ENCODE peak calls at places on chromosomes 16 and 17, in ten cellular contexts. L, J, G, N, V, I, S, Y, T and M are unnamed samples.

GRCh38 chr16:68719993-68720489 is 17.1 kb upstream of the CDH1 start:
- DNase-seq in L (no peak), J (peak), G (no peak), N (no peak), V (no peak), I (no peak), S (no peak), Y (no peak), T (no peak), M (no peak)

GRCh38 chr16:1770328-1771071 is 843 bp downstream of the NME3 start:
- DNase-seq in L (no peak), J (no peak), G (peak), N (peak), V (peak), I (peak), S (peak), Y (peak), T (no peak), M (peak)

GRCh38 chr16:12601290-12601900 is 202.3 kb downstream of the CPPED1 start:
- DNase-seq in L (no peak), J (no peak), G (no peak), N (no peak), V (no peak), I (no peak), S (no peak), Y (no peak), T (no peak), M (no peak)

GRCh38 chr16:2019500-2019899 is at the start of gene NPW:
- DNase-seq in L (no peak), J (no peak), G (no peak), N (no peak), V (no peak), I (no peak), S (no peak), Y (no peak), T (no peak), M (peak)

GRCh38 chr17:30271102-30271501 is 20.6 kb downstream of the BLMH start:
- DNase-seq in L (no peak), J (no peak), G (no peak), N (no peak), V (peak), I (no peak), S (no peak), Y (peak), T (no peak), M (no peak)

GRCh38 chr17:7133424-7133823 is 18.8 kb upstream of the ASGR2 start:
- DNase-seq in L (no peak), J (peak), G (peak), N (peak), V (no peak), I (peak), S (no peak), Y (peak), T (no peak), M (no peak)

GRCh38 chr17:42178817-42179216 is 2.1 kb downstream of the KCNH4 start:
- DNase-seq in L (no peak), J (no peak), G (no peak), N (no peak), V (no peak), I (no peak), S (no peak), Y (no peak), T (no peak), M (no peak)

GRCh38 chr17:51029142-51029541 is 91.5 kb downstream of the SPAG9 start:
- DNase-seq in L (no peak), J (no peak), G (no peak), N (no peak), V (no peak), I (no peak), S (no peak), Y (no peak), T (no peak), M (no peak)

GRCh38 chr16:3674513-3675295 is 20.2 kb downstream of the DNASE1 start:
- DNase-seq in L (no peak), J (no peak), G (no peak), N (no peak), V (no peak), I (no peak), S (no peak), Y (no peak), T (no peak), M (peak)

GRCh38 chr16:48448799-48449481 is 63.7 kb upstream of the SIAH1 start:
- DNase-seq in L (no peak), J (no peak), G (no peak), N (no peak), V (no peak), I (no peak), S (no peak), Y (no peak), T (no peak), M (no peak)

GRCh38 chr17:1976000-1976682 is 49.0 kb downstream of the RTN4RL1 start:
- DNase-seq in L (no peak), J (no peak), G (no peak), N (no peak), V (no peak), I (no peak), S (no peak), Y (no peak), T (no peak), M (no peak)

GRCh38 chr16:20359997-20360396 is 7.5 kb upstream of the UMOD start:
- DNase-seq in L (no peak), J (no peak), G (no peak), N (no peak), V (no peak), I (peak), S (no peak), Y (no peak), T (no peak), M (no peak)

DNA sequence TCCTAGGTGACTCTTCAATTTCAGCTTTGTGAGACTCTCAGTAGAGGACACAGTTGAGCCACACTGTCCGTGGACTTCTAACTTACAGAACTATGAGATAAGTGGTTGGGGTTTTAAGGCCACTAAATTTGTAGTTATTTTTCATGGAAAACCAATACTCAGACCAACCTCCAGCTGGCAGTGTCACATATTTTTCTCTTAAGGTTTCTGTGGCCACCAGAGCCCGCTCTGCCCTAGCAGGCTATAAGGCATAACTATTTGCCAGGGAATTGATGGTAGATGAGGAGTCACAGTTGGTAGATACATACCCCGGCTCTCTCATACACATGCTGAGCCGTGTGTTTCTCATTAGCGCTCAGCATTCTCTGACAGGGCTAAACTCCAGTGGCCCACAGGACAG is 336.8 kb upstream of the MON1B start:
- DNase-seq in L (no peak), J (no peak), G (no peak), N (peak), V (no peak), I (peak), S (no peak), Y (peak), T (no peak), M (no peak)
- TF ChIP-seq CTCF in L (no peak), J (no peak), G (no peak), N (peak), V (peak), I (peak), S (no peak), Y (peak), T (no peak), M (no peak)

GRCh38 chr17:43211480-43212402 is at the start of gene TMEM106A:
- DNase-seq in L (peak), J (peak), G (peak), N (peak), V (peak), I (peak), S (peak), Y (peak), T (peak), M (peak)
- TF ChIP-seq CTCF in L (peak), J (peak), G (peak), N (peak), V (peak), I (no peak), S (no peak), Y (no peak), T (peak), M (no peak)

DNA sequence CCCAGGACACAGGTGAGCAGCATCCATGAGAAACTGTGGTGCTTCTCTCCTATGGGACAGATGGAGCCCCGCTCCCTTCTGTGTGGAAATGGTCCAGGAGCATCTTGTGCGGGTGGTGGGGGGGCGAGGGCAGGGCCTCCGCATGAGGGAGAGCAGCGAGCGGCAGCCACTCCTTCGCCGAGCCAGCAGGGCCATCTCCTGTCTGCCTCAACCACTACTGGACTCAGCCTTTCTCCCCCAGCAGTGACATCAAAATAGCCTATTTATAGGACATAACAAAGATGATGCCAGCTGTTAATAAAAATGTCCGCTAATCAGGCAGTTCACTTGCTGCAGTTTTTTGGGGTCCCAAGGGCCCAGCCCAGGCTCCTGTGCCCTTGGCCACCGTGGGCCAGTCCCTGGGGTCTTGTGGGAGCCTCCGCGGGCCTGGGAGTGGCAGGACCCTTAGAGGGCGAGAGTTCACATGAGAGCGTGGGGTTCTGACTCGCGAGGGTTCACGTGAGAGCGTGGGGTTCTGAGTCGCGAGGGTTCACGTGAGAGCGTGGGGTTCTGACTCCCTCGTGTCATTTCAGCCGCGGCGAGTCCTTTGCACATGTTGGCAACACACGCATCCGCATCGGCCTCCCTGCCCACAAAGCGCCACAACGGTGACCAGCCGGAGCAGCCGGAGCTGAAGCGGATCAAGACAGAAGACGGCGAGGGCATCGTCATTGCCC is 47.4 kb downstream of the WDR45B start:
- DNase-seq in L (no peak), J (no peak), G (no peak), N (no peak), V (no peak), I (no peak), S (no peak), Y (no peak), T (no peak), M (no peak)
- TF ChIP-seq CTCF in L (no peak), J (no peak), G (no peak), N (no peak), V (no peak), I (no peak), S (no peak), Y (no peak), T (no peak), M (no peak)

DNA sequence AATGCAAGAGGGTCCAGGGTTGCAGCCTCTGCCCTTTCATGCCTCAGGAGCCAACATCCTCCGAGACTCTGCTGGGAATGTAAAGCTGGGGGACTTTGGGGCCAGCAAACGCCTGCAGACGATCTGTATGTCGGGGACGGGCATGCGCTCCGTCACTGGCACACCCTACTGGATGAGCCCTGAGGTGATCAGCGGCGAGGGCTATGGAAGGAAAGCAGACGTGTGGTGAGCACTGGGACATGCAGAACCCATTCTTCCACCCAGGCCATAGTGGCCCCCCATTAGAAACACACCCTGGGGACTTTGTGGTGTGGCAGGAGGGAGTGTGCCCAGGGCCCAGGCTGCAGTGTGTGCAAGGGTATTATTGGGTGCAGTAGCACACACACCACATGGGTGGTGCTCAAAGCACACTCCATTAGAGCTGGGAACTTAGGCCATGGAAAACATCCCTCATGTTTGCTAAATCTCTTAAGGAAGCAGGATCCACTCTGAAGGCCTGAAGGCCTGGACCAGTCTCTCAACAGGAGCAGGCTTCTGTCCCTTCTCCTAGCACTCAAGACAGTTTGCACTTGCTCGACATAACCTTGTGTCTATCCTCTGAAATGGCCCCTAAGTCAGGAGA is 7.6 kb downstream of the LIMD2 start:
- DNase-seq in L (no peak), J (no peak), G (no peak), N (no peak), V (no peak), I (no peak), S (no peak), Y (peak), T (no peak), M (no peak)
- TF ChIP-seq CTCF in L (no peak), J (no peak), G (no peak), N (no peak), V (no peak), I (no peak), S (no peak), Y (no peak), T (no peak), M (no peak)

DNA sequence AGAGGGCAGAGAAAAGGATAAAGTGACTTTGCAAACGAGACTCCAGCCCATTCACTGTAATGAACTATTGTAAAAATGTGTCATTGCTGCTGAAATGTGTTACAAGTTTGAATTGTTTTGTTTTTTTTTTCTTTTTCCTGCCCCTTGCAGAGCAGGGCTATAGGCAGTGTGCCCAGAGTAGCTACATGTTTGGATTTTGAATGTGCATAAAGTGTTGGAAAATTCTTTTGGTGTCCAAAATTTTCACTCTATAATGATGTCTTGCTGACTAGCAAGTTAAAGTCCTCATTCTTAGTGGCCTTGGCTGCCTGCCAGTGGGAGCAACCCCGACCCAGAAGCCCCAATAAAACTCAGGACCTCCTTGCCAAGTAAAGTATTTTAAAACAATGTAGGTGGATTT is 66.5 kb downstream of the IGF2BP1 start:
- DNase-seq in L (no peak), J (no peak), G (no peak), N (peak), V (no peak), I (no peak), S (no peak), Y (no peak), T (no peak), M (no peak)
- TF ChIP-seq CTCF in L (no peak), J (no peak), G (no peak), N (no peak), V (no peak), I (no peak), S (no peak), Y (no peak), T (no peak), M (no peak)

DNA sequence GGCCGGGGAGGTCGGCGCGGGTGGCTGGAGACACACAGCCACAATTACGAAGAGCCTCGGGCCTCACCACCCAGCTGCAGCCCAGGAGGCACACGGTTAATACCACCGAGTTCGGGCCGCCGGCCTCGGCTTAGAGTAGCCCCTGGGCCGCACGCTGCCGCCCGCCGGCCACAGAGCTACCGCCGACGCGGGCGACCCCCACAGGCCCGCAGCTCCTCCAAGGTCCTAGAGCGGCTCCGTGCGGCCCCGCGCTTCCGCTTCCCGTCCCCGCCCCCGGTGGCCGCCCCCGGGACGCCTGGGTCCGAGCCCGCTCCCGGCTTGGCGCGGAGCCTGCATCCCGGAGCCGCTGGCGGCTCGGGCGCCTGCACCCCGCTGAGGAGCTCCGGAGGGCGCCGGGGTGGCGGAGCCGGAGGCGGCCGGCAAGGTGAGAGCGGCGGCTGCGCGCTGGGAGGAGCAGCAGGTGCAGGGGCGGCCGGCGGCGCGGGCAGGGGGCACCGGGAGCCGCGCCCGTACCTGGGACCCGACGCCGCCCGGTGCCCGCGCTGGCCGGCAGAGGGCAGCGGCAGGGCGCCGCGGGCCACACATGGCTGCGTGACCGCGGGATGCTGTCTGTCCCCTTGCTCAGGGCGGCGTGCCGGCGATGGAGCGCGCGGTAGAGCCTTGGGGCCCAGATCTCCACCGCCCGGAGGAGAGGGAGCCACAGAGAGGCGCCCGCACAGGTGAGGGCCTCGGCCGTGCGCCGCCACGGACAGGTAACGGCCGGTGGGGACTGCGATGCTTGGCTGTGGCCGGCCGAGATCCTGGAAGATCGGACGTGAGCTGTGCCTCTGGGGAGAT is at the start of gene ZNF48:
- DNase-seq in L (no peak), J (no peak), G (peak), N (peak), V (peak), I (peak), S (peak), Y (peak), T (peak), M (peak)
- TF ChIP-seq CTCF in L (peak), J (peak), G (peak), N (no peak), V (peak), I (no peak), S (peak), Y (peak), T (peak), M (peak)